ENCODE peak calls at places on chromosomes 5 and 9, in seven cellular contexts. E, J, P, G, O, Q and D are unnamed samples.

GRCh38 chr5:139402561-139403158 is 1.2 kb downstream of the SPATA24 start:
- DNase-seq in E (peak; percentile 49), J (no peak), P (no peak), G (no peak), O (no peak), Q (no peak), D (no peak)

GRCh38 chr9:110802416-110803035 is 133.9 kb downstream of the MUSK start:
- DNase-seq in E (no peak), J (peak; percentile 65), P (no peak), G (no peak), O (no peak), Q (no peak), D (no peak)

GRCh38 chr9:36315283-36315682 is 57.0 kb upstream of the GNE start:
- DNase-seq in E (no peak), J (no peak), P (no peak), G (no peak), O (no peak), Q (no peak), D (no peak)

GRCh38 chr5:157870837-157871834 is 12.2 kb upstream of the CLINT1 start:
- DNase-seq in E (peak; percentile 20), J (peak; percentile 54), P (no peak), G (no peak), O (peak; percentile 40), Q (no peak), D (peak; percentile 90)

GRCh38 chr5:4058899-4059298 is 463.3 kb downstream of the IRX1 start:
- DNase-seq in E (no peak), J (no peak), P (no peak), G (no peak), O (no peak), Q (no peak), D (peak; percentile 1)

GRCh38 chr9:23822331-23823169 is 3.5 kb downstream of the ELAVL2 start:
- DNase-seq in E (no peak), J (no peak), P (no peak), G (no peak), O (no peak), Q (no peak), D (no peak)

GRCh38 chr9:105694320-105694847 is at the start of gene TMEM38B:
- DNase-seq in E (peak; percentile 50), J (peak; percentile 58), P (peak; percentile 86), G (peak; percentile 82), O (peak; percentile 83), Q (no peak), D (peak; percentile 96)

GRCh38 chr9:72557549-72557948 is 36.1 kb downstream of the TMC1 start:
- DNase-seq in E (peak; percentile 59), J (peak; percentile 97), P (peak; percentile 78), G (no peak), O (no peak), Q (no peak), D (peak; percentile 94)

GRCh38 chr9:89978185-89978584 is 373.4 kb downstream of the GADD45G start:
- DNase-seq in E (no peak), J (peak; percentile 21), P (no peak), G (no peak), O (no peak), Q (no peak), D (peak; percentile 36)

GRCh38 chr5:181133610-181134231 is 2.8 kb upstream of the OR2V1 start:
- DNase-seq in E (peak; percentile 12), J (peak; percentile 51), P (peak; percentile 79), G (peak; percentile 65), O (peak; percentile 89), Q (no peak), D (peak; percentile 94)

GRCh38 chr9:82333671-82334070 is 345.1 kb downstream of the SPATA31D1 start:
- DNase-seq in E (no peak), J (peak; percentile 35), P (no peak), G (no peak), O (no peak), Q (no peak), D (peak; percentile 36)

DNA sequence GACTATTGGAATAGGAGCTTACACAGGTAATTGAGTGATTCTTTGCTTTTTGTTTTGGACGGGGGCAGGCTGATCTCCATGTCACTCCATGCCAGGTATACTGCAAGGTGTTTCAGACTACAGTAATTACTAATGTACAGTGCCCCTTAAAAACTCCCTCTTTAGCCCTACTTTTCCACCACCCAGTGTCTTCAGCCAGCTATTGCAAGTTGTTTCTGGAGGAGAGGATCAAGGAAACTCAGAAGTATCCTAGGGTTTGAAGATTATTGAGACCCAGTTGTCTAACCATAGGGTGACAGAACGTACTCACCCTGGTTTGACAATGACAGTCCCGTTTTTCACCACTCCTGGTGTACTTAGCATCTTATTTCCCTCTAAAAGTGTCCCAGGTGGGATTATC is 13.4 kb downstream of the CFAP95 start:
- DNase-seq in E (no peak), J (no peak), P (no peak), G (no peak), O (no peak), Q (no peak), D (no peak)
- TF ChIP-seq CTCF in E (no peak), J (no peak), P (no peak), G (no peak), O (no peak), Q (no peak), D (no peak)

GRCh38 chr9:34521406-34522045 is 1.3 kb downstream of the ENHO start:
- DNase-seq in E (no peak), J (no peak), P (peak; percentile 53), G (no peak), O (no peak), Q (no peak), D (no peak)

GRCh38 chr9:34522971-34523797 is at the start of gene ENHO:
- DNase-seq in E (peak; percentile 65), J (peak; percentile 75), P (peak; percentile 93), G (peak; percentile 88), O (peak; percentile 89), Q (no peak), D (peak; percentile 96)

GRCh38 chr9:34520505-34521385 is 2.0 kb downstream of the ENHO start:
- DNase-seq in E (no peak), J (no peak), P (peak; percentile 41), G (no peak), O (no peak), Q (no peak), D (no peak)

GRCh38 chr9:34524349-34524748 is 1.6 kb upstream of the ENHO start:
- DNase-seq in E (no peak), J (no peak), P (peak; percentile 9), G (no peak), O (no peak), Q (no peak), D (no peak)

DNA sequence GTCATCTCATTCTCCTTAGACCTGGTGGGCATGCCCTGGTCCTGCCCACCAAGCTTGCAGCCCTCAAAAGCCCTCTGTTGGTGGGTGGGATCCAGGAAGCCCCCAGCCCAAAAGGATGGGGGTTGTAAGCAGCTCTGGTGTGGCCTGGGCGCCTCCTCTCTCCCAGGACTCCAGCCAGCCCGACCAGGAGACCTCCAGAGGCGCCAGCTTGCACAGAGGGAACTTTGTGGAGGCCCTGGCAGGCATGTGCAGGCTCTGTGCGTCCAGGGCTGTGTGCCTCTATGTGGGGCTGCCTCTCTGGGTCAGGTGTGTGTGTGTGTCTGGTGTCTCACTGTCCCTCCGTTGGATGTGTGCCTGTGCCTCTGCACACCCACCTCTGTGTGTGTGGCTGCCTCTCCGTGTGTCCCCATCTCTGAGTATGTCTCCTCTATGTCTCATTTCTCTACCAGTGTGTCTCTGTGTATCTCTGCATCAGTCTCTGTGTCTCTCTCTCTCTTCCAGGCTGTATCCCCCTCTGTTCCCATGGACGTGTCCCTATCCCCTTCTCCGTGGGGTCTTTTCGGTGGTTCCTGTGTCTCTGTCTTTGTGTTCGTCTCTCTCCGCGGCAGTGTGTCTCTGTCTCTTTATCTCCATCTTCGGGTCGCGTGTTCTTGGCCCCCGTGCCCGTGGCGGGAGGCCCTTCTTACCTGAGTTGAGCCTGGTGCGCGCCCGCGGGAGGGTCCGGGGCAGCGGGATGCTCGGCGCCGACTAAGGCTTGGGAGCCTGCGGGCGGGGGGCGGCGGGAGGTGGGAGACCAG is 501 bp downstream of the ENHO start:
- DNase-seq in E (no peak), J (no peak), P (peak; percentile 76), G (no peak), O (no peak), Q (no peak), D (no peak)
- H3K27ac ChIP-seq in E (no peak overlapping the region), J (no peak overlapping the region), P (peak overlapping the region; percentile 63), G (no peak overlapping the region), O (no peak overlapping the region), Q (no peak overlapping the region), D (no peak overlapping the region)

GRCh38 chr5:37839441-37840035 is 303 bp downstream of the GDNF start:
- DNase-seq in E (peak; percentile 35), J (peak; percentile 73), P (peak; percentile 89), G (no peak), O (peak; percentile 51), Q (no peak), D (peak; percentile 57)

GRCh38 chr5:37836173-37837100 is 3.4 kb downstream of the GDNF start:
- DNase-seq in E (no peak), J (peak; percentile 29), P (no peak), G (no peak), O (no peak), Q (no peak), D (no peak)

GRCh38 chr5:37837101-37838032 is 2.5 kb downstream of the GDNF start:
- DNase-seq in E (no peak), J (peak; percentile 77), P (peak; percentile 91), G (no peak), O (peak; percentile 79), Q (no peak), D (peak; percentile 80)

GRCh38 chr5:37838933-37839341 is 904 bp downstream of the GDNF start:
- DNase-seq in E (no peak), J (no peak), P (no peak), G (no peak), O (no peak), Q (no peak), D (no peak)

GRCh38 chr5:37838152-37838932 is 1.5 kb downstream of the GDNF start:
- DNase-seq in E (no peak), J (peak; percentile 30), P (peak; percentile 79), G (no peak), O (no peak), Q (no peak), D (no peak)
- TF ChIP-seq CTCF in E (no peak), J (peak; percentile 4), P (no peak), G (no peak), O (no peak), Q (no peak), D (no peak)

GRCh38 chr9:108834959-108835696 is 20.7 kb downstream of the ACTL7B start:
- DNase-seq in E (no peak), J (no peak), P (no peak), G (no peak), O (no peak), Q (no peak), D (peak; percentile 85)

GRCh38 chr9:108835831-108836230 is 20.0 kb downstream of the ACTL7B start:
- DNase-seq in E (no peak), J (no peak), P (no peak), G (no peak), O (no peak), Q (no peak), D (no peak)

GRCh38 chr9:108831496-108832178 is 24.1 kb downstream of the ACTL7B start:
- DNase-seq in E (no peak), J (no peak), P (no peak), G (peak; percentile 23), O (no peak), Q (no peak), D (peak; percentile 80)

GRCh38 chr9:108832179-108832500 is 23.6 kb downstream of the ACTL7B start:
- DNase-seq in E (no peak), J (no peak), P (no peak), G (peak; percentile 1), O (no peak), Q (no peak), D (no peak)

DNA sequence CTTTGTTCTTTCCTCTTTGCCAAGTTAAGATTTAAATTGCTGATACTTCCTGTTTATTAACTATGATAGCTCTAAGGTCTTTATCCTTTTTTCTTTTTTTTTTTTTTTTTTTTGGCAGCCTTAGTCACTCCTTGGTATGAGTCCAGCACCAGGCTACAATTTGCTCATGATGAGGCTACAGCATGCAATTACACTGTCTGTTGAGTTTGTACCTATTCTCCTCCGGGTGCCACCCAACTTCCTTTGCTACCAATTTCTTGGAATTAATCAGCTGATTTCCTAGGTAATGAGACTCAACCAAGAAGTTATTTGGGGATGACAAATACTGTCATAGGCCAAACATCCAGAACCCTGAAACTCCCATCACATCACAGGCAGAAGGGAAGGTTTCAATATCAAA is 25.5 kb downstream of the ACTL7B start:
- DNase-seq in E (no peak), J (no peak), P (no peak), G (no peak), O (no peak), Q (no peak), D (peak; percentile 57)
- H3K27ac ChIP-seq in E (no peak overlapping the region), J (no peak overlapping the region), P (no peak overlapping the region), G (no peak overlapping the region), O (no peak overlapping the region), Q (no peak overlapping the region), D (peak overlapping the region; percentile 63)